ENCODE peak calls at places on chromosome 15, in eight cellular contexts. M, P, B, U, R, Q, I and V are unnamed samples.

GRCh38 chr15:64014995-64015394 is 31.3 kb downstream of the DAPK2 start:
- DNase-seq in M (peak), P (no peak), B (no peak), U (no peak), R (no peak), Q (no peak), I (no peak), V (no peak)

GRCh38 chr15:25892126-25892525 is 29.0 kb upstream of the ATP10A start:
- DNase-seq in M (no peak), P (no peak), B (peak), U (no peak), R (no peak), Q (no peak), I (no peak), V (no peak)

GRCh38 chr15:51377038-51377761 is 35.7 kb downstream of the GLDN start:
- DNase-seq in M (no peak), P (no peak), B (peak), U (no peak), R (peak), Q (no peak), I (peak), V (peak)

GRCh38 chr15:64460737-64461576 is 579 bp downstream of the ZNF609 start:
- DNase-seq in M (no peak), P (no peak), B (peak), U (peak), R (peak), Q (peak), I (peak), V (peak)

GRCh38 chr15:92693922-92694331 is 38.4 kb upstream of the FAM174B start:
- DNase-seq in M (no peak), P (no peak), B (no peak), U (no peak), R (no peak), Q (no peak), I (peak), V (no peak)

GRCh38 chr15:43249699-43250203 is 17.0 kb downstream of the TGM5 start:
- DNase-seq in M (no peak), P (no peak), B (peak), U (no peak), R (peak), Q (no peak), I (peak), V (peak)

GRCh38 chr15:70348581-70349344 is 251.0 kb upstream of the TLE3 start:
- DNase-seq in M (no peak), P (no peak), B (no peak), U (peak), R (no peak), Q (no peak), I (peak), V (no peak)

GRCh38 chr15:52466716-52467115 is 62.0 kb downstream of the MYO5A start:
- DNase-seq in M (no peak), P (no peak), B (no peak), U (no peak), R (no peak), Q (no peak), I (no peak), V (no peak)

GRCh38 chr15:51629612-51630011 is 7.0 kb upstream of the DMXL2 start:
- DNase-seq in M (no peak), P (no peak), B (no peak), U (no peak), R (no peak), Q (peak), I (peak), V (no peak)

GRCh38 chr15:73165844-73166243 is 113.6 kb downstream of the NEO1 start:
- DNase-seq in M (no peak), P (no peak), B (no peak), U (no peak), R (no peak), Q (no peak), I (no peak), V (no peak)

GRCh38 chr15:69719527-69719926 is 266.9 kb downstream of the RPLP1 start:
- DNase-seq in M (no peak), P (peak), B (no peak), U (peak), R (no peak), Q (no peak), I (peak), V (no peak)

DNA sequence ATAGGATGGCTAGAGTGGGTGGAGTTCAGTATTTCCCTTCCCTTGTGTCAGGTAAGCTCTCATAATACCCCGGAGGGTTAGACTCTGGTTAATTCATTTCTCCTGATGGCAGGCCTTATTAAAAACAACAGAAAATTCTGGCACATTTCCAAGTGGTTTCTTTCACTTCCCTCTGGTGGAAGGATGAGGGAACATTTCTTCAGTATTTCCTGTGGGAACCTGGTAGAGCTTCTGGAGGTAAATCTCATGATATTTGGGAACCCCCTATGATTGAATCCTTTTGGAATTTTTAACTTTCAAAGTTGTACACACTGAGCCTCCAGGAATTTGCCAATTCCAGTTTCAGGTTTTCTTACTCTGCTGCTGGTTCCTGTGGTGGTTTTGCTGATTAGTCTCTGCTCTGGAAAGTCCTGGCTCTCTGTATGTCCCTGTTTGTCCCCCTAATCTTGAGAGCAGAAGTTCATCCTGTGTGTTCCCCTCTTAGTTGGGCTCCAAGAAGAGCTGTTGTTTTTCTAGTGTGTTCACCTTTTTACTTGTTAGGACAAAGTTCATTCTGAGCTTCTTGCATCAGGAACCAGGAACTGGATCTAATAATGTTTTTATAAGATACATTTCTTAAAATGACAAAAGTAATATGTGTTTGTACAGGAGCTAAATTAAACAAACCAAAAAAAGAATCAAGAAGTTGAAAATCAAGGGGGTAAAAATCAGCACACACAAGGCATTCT is 12.1 kb downstream of the CHRNA7 start:
- DNase-seq in M (no peak), P (no peak), B (no peak), U (no peak), R (no peak), Q (no peak), I (no peak), V (no peak)
- H3K4me3 ChIP-seq in M (no peak), P (no peak), B (no peak), U (no peak), R (no peak), Q (no peak), I (no peak), V (no peak)

DNA sequence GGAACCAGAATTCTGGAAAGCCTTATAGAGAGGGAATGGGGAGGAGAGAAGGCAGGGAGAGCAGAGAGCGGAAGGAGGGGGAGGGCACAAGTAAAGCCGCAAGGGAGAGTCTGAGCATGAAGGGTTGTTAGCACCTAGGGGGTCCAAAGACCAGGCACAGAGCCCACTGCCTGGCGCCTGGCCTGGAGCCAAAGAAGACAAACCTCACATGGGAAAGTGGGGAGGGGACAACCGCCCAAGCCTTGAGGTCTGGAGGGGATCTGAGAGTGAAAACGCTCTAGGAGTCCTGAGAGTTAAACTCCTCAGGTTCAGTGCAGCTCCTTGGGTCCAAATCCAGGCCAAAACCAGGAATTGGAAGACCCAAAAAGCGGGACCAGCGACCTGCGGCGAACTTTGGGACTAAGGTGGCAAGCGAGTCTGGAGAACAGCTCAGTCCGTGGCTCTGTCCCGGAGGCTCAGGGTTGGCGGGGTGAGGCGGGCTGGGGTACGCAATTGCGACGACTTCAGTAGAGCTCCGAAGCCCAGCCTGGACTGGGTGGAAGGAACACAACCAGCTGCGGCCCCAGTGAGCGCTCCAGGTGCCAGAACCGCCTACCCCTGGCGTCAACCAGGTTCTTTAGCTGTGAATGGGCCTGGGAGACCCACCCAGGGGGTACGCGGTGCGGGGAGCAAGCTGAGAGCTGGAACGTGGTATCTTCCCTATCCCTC is 807 bp upstream of the INAFM2 start:
- DNase-seq in M (no peak), P (no peak), B (peak), U (peak), R (no peak), Q (no peak), I (peak), V (no peak)
- H3K4me3 ChIP-seq in M (peak), P (peak), B (peak), U (peak), R (peak), Q (no peak), I (peak), V (peak)

DNA sequence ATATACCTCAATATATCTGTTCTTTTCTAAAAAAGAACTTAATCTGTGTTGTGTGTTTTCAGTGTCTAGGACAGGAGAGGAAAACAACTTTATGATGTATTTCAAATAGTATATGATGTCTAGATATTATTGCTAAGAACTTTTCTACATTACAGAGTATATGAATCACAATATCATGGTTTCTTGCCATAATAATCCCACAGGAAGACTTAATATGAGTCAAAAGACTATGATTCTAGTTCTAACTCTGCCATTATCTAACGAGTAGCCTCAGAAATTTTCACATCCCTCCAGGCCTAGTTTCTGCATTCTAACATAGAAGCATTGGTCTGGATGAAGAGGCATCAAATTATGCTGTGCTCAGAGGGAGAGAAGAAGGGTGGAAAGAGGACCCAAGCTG is 107.7 kb upstream of the SPRED1 start:
- DNase-seq in M (no peak), P (no peak), B (peak), U (no peak), R (no peak), Q (no peak), I (peak), V (no peak)
- H3K4me3 ChIP-seq in M (no peak), P (no peak), B (no peak), U (no peak), R (no peak), Q (no peak), I (no peak), V (no peak)

DNA sequence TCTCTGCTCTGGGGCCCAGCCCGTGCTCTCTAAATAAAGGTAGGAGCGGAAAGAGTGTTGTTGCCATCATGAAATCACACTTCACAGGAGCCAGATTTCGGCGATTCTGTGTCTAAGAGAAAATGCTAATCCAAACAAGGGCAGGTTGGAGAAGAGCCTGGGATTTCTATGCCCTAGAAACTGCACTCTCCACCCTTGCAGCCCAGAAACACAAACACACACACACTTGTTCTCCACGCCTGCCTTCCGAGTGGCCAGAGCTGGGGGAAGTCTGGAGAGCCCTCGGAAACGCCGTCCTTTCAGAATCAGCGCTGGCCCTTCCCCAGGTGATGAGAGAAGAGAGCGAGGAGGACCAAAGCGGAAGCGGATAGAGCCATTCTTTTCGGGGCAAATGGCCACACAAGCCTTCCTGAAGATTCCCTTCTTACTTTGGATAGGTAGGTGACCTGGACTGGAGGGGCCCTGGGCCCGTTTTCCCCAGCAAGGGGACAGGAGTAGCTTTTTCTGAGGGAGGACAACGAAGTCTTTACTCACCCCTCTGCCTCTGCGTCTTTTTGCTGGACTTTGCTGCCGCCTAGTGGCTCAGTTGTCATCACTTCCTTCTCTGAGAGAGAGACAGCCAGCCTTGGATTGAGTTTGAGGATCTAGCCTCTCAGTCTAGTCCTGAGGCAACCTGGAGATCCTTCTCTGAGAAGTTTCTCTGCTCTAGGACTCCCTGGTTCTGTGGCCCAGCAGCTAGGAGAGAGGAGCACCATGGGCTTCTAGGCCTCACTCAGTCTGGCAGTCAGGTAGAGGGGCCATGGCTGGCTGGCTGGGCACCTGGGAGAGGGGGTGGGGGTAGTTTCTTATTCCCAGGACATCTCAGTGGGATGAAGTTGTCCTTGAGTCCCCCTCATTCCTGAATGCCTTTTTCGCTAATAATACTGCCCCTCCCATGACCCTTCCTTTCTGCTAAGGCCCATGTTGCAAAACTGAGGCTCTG is 37.7 kb downstream of the SENP8 start:
- DNase-seq in M (peak), P (peak), B (peak), U (peak), R (peak), Q (peak), I (peak), V (peak)
- H3K4me3 ChIP-seq in M (peak), P (peak), B (peak), U (peak), R (peak), Q (peak), I (peak), V (peak)

GRCh38 chr15:84142888-84143337 is 92.7 kb upstream of the GOLGA6L4 start:
- DNase-seq in M (peak), P (no peak), B (peak), U (peak), R (peak), Q (peak), I (peak), V (peak)
- H3K4me3 ChIP-seq in M (no peak), P (no peak), B (no peak), U (no peak), R (no peak), Q (no peak), I (no peak), V (no peak)

GRCh38 chr15:100939786-100940185 is 20.6 kb downstream of the LRRK1 start:
- DNase-seq in M (no peak), P (no peak), B (no peak), U (no peak), R (no peak), Q (no peak), I (no peak), V (no peak)

GRCh38 chr15:100942656-100943055 is 23.5 kb downstream of the LRRK1 start:
- DNase-seq in M (no peak), P (no peak), B (no peak), U (no peak), R (no peak), Q (no peak), I (no peak), V (no peak)

GRCh38 chr15:100943074-100943473 is 23.9 kb downstream of the LRRK1 start:
- DNase-seq in M (no peak), P (no peak), B (no peak), U (no peak), R (no peak), Q (no peak), I (peak), V (no peak)

GRCh38 chr15:100941536-100941935 is 22.4 kb downstream of the LRRK1 start:
- DNase-seq in M (no peak), P (no peak), B (no peak), U (no peak), R (no peak), Q (no peak), I (no peak), V (no peak)

GRCh38 chr15:100940785-100941379 is 21.7 kb downstream of the LRRK1 start:
- DNase-seq in M (no peak), P (no peak), B (no peak), U (no peak), R (no peak), Q (no peak), I (no peak), V (no peak)
- H3K4me3 ChIP-seq in M (no peak), P (no peak), B (no peak), U (no peak), R (no peak), Q (no peak), I (no peak), V (no peak)

DNA sequence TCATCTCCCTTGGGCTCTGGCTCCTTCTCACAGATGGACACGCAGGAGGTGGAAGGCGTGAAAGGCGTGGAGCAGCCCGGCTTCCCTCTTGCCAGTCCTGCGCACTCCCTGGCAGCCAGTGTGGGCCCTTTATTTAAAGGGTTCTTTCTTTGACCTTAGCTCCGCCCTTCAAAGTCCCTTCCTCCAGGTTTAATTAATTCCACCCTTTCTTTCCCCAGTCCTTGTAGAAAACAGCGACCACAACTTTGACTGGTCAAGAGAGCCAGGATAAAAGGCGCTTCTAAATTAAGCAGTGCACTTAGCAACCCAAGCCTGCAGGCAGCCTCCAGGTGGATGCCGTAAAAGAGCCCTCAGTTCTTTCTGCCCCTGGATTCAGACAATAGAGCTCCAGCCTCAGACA is at the start of gene HDC:
- DNase-seq in M (no peak), P (no peak), B (no peak), U (no peak), R (no peak), Q (no peak), I (no peak), V (no peak)
- H3K4me3 ChIP-seq in M (no peak), P (no peak), B (no peak), U (no peak), R (no peak), Q (no peak), I (no peak), V (no peak)

GRCh38 chr15:87828608-87829007 is 427.9 kb downstream of the NTRK3 start:
- DNase-seq in M (no peak), P (no peak), B (no peak), U (no peak), R (no peak), Q (no peak), I (no peak), V (no peak)

GRCh38 chr15:87829651-87830050 is 426.9 kb downstream of the NTRK3 start:
- DNase-seq in M (peak), P (no peak), B (peak), U (no peak), R (no peak), Q (no peak), I (peak), V (no peak)

GRCh38 chr15:87826119-87826730 is 430.3 kb downstream of the NTRK3 start:
- DNase-seq in M (no peak), P (no peak), B (no peak), U (no peak), R (no peak), Q (no peak), I (no peak), V (no peak)

GRCh38 chr15:87827126-87827525 is 429.4 kb downstream of the NTRK3 start:
- DNase-seq in M (no peak), P (no peak), B (peak), U (no peak), R (no peak), Q (no peak), I (peak), V (no peak)
- H3K4me3 ChIP-seq in M (no peak), P (no peak), B (no peak), U (no peak), R (no peak), Q (no peak), I (no peak), V (no peak)

DNA sequence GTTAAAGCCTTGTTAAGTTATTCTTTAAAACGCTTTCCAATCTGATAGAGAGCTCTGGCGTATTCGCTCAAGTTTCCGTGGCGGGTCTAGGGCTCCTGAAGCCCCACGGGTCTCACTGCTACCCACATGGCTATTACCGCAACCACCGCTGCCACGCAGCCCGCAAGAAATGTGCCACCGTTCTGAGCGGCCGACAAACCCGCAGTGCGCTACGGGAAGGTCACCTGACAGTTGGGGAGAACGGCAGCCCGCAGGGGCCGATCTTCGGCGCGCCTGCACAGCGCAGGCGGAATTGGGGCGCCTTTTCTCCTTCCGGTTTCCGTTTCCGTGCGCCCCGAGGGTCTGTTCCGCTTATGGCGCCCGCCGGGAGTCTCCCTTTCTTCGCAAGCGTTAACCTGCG is 76.6 kb upstream of the SNRPN start:
- DNase-seq in M (peak), P (no peak), B (peak), U (peak), R (no peak), Q (no peak), I (peak), V (no peak)
- H3K4me3 ChIP-seq in M (peak), P (no peak), B (peak), U (peak), R (peak), Q (no peak), I (peak), V (peak)

GRCh38 chr15:67839358-67839928 is 402 bp downstream of the RNU6-1 start:
- DNase-seq in M (no peak), P (peak), B (peak), U (no peak), R (no peak), Q (no peak), I (peak), V (no peak)
- H3K4me3 ChIP-seq in M (peak), P (peak), B (peak), U (peak), R (peak), Q (peak), I (peak), V (peak)